ENCODE peak calls at places on chromosome 16, in six cellular contexts. One of them, this sample, is unnamed.
A peak's percentile ranks its signal among the peaks of the same experiment; 100 is the strongest.

GRCh38 chr16:4214215-4214621 is 27.7 kb downstream of the SRL start:
- DNase-seq in GM12865: no peak
- DNase-seq in stimulated activated CD8-positive, alpha-beta memory T cell treated with anti-CD3 and anti-CD28 coated beads, Interleukin-4, amount 100 ng/mL, for 1 hour: no peak
- DNase-seq in GDM1: no peak
- DNase-seq in NCI-H460: peak; percentile 31
- DNase-seq in NCI-H2171 treated with DMSO at 0.1 percent for 48 hours: no peak
- DNase-seq in this sample: no peak

GRCh38 chr16:26317885-26318284 is 626.1 kb downstream of the HS3ST4 start:
- DNase-seq in GDM1: no peak
- DNase-seq in GM12865: no peak
- DNase-seq in NCI-H2171 treated with DMSO at 0.1 percent for 48 hours: no peak
- DNase-seq in NCI-H460: no peak
- DNase-seq in stimulated activated CD8-positive, alpha-beta memory T cell treated with anti-CD3 and anti-CD28 coated beads, Interleukin-4, amount 100 ng/mL, for 1 hour: no peak
- DNase-seq in this sample: peak; percentile 38

GRCh38 chr16:55434000-55434399 is 45.0 kb upstream of the MMP2 start:
- DNase-seq in NCI-H2171 treated with DMSO at 0.1 percent for 48 hours: no peak
- DNase-seq in GDM1: no peak
- DNase-seq in NCI-H460: no peak
- DNase-seq in GM12865: no peak
- DNase-seq in stimulated activated CD8-positive, alpha-beta memory T cell treated with anti-CD3 and anti-CD28 coated beads, Interleukin-4, amount 100 ng/mL, for 1 hour: no peak
- DNase-seq in this sample: no peak

GRCh38 chr16:17144431-17144830 is 326.3 kb downstream of the XYLT1 start:
- DNase-seq in stimulated activated CD8-positive, alpha-beta memory T cell treated with anti-CD3 and anti-CD28 coated beads, Interleukin-4, amount 100 ng/mL, for 1 hour: no peak
- DNase-seq in GDM1: no peak
- DNase-seq in NCI-H460: no peak
- DNase-seq in NCI-H2171 treated with DMSO at 0.1 percent for 48 hours: no peak
- DNase-seq in GM12865: no peak
- DNase-seq in this sample: no peak

GRCh38 chr16:23678430-23679273 is at the start of gene PLK1:
- DNase-seq in NCI-H460: peak; percentile 80
- DNase-seq in GDM1: peak; percentile 67
- DNase-seq in GM12865: peak; percentile 92
- DNase-seq in stimulated activated CD8-positive, alpha-beta memory T cell treated with anti-CD3 and anti-CD28 coated beads, Interleukin-4, amount 100 ng/mL, for 1 hour: peak; percentile 46
- DNase-seq in NCI-H2171 treated with DMSO at 0.1 percent for 48 hours: peak; percentile 89
- DNase-seq in this sample: peak; percentile 35

GRCh38 chr16:87180069-87180468 is 137.1 kb downstream of the C16orf95 start:
- DNase-seq in GDM1: no peak
- DNase-seq in NCI-H460: no peak
- DNase-seq in GM12865: no peak
- DNase-seq in NCI-H2171 treated with DMSO at 0.1 percent for 48 hours: no peak
- DNase-seq in stimulated activated CD8-positive, alpha-beta memory T cell treated with anti-CD3 and anti-CD28 coated beads, Interleukin-4, amount 100 ng/mL, for 1 hour: no peak
- DNase-seq in this sample: no peak

GRCh38 chr16:51236583-51236982 is 85.5 kb upstream of the SALL1 start:
- DNase-seq in GM12865: no peak
- DNase-seq in NCI-H460: no peak
- DNase-seq in NCI-H2171 treated with DMSO at 0.1 percent for 48 hours: no peak
- DNase-seq in stimulated activated CD8-positive, alpha-beta memory T cell treated with anti-CD3 and anti-CD28 coated beads, Interleukin-4, amount 100 ng/mL, for 1 hour: no peak
- DNase-seq in GDM1: no peak
- DNase-seq in this sample: no peak

GRCh38 chr16:672371-672770 is 3.1 kb upstream of the RHBDL1 start:
- DNase-seq in GDM1: no peak
- DNase-seq in NCI-H2171 treated with DMSO at 0.1 percent for 48 hours: no peak
- DNase-seq in NCI-H460: no peak
- DNase-seq in GM12865: no peak
- DNase-seq in stimulated activated CD8-positive, alpha-beta memory T cell treated with anti-CD3 and anti-CD28 coated beads, Interleukin-4, amount 100 ng/mL, for 1 hour: no peak
- DNase-seq in this sample: no peak

GRCh38 chr16:26645629-26646028 is 421.1 kb upstream of the C16orf82 start:
- DNase-seq in NCI-H2171 treated with DMSO at 0.1 percent for 48 hours: no peak
- DNase-seq in stimulated activated CD8-positive, alpha-beta memory T cell treated with anti-CD3 and anti-CD28 coated beads, Interleukin-4, amount 100 ng/mL, for 1 hour: peak; percentile 27
- DNase-seq in NCI-H460: no peak
- DNase-seq in GDM1: no peak
- DNase-seq in GM12865: peak; percentile 22
- DNase-seq in this sample: no peak

GRCh38 chr16:17847234-17847795 is 376.6 kb upstream of the XYLT1 start:
- DNase-seq in NCI-H2171 treated with DMSO at 0.1 percent for 48 hours: no peak
- DNase-seq in stimulated activated CD8-positive, alpha-beta memory T cell treated with anti-CD3 and anti-CD28 coated beads, Interleukin-4, amount 100 ng/mL, for 1 hour: no peak
- DNase-seq in GDM1: no peak
- DNase-seq in GM12865: no peak
- DNase-seq in NCI-H460: no peak
- DNase-seq in this sample: no peak

GRCh38 chr16:19274178-19274797 is 11.2 kb upstream of the CLEC19A start:
- DNase-seq in NCI-H2171 treated with DMSO at 0.1 percent for 48 hours: no peak
- DNase-seq in stimulated activated CD8-positive, alpha-beta memory T cell treated with anti-CD3 and anti-CD28 coated beads, Interleukin-4, amount 100 ng/mL, for 1 hour: no peak
- DNase-seq in GM12865: no peak
- DNase-seq in NCI-H460: no peak
- DNase-seq in GDM1: no peak
- DNase-seq in this sample: no peak

GRCh38 chr16:57533618-57534336 is 2.6 kb downstream of the CCDC102A start:
- DNase-seq in GM12865: no peak
- DNase-seq in NCI-H460: no peak
- DNase-seq in NCI-H2171 treated with DMSO at 0.1 percent for 48 hours: peak; percentile 80
- DNase-seq in GDM1: no peak
- DNase-seq in stimulated activated CD8-positive, alpha-beta memory T cell treated with anti-CD3 and anti-CD28 coated beads, Interleukin-4, amount 100 ng/mL, for 1 hour: no peak
- DNase-seq in this sample: no peak

GRCh38 chr16:878071-878784 is 77.7 kb upstream of the GNG13 start:
- DNase-seq in NCI-H460: no peak
- DNase-seq in NCI-H2171 treated with DMSO at 0.1 percent for 48 hours: no peak
- DNase-seq in GM12865: no peak
- DNase-seq in stimulated activated CD8-positive, alpha-beta memory T cell treated with anti-CD3 and anti-CD28 coated beads, Interleukin-4, amount 100 ng/mL, for 1 hour: no peak
- DNase-seq in GDM1: no peak
- DNase-seq in this sample: no peak

This sample was measured in NCI-H2029 treated with DMSO at 0.1 percent for 48 hours.